ENCODE peak calls at places on chromosome 22, in nine cellular contexts. J is RCC 7860; Y is amniotic epithelial cell; P is KBM-7; M is astrocyte of the spinal cord; O is activated CD4-positive, CD25-positive, alpha-beta regulatory T cell; Z is posterior vena cava; D is hypothalamus; C is lung. K is an unnamed sample.

GRCh38 chr22:29258407-29259252 is 9.2 kb downstream of the RHBDD3 start:
- DNase-seq in J (no peak), P (no peak), M (no peak), O (no peak), Z (no peak), Y (no peak), D (no peak), C (no peak), K (no peak)

GRCh38 chr22:23269441-23270211 is 89.3 kb downstream of the BCR start:
- DNase-seq in M (no peak), P (no peak), Z (no peak), Y (no peak), O (no peak), C (no peak), D (no peak), J (no peak), K (peak)

GRCh38 chr22:41991111-41991510 is 7.5 kb upstream of the WBP2NL start:
- DNase-seq in C (no peak), M (no peak), Y (no peak), O (no peak), D (no peak), P (no peak), J (no peak), Z (peak), K (no peak)

GRCh38 chr22:50232481-50233151 is 12.2 kb downstream of the TUBGCP6 start:
- DNase-seq in O (no peak), Z (no peak), M (no peak), J (no peak), C (no peak), D (no peak), Y (no peak), P (no peak), K (no peak)

GRCh38 chr22:22759889-22760546 is 115.6 kb downstream of the GGTLC2 start:
- DNase-seq in Z (no peak), P (no peak), J (no peak), O (no peak), Y (no peak), M (no peak), D (no peak), C (no peak), K (no peak)

GRCh38 chr22:23750744-23751440 is at the start of gene ZNF70:
- DNase-seq in C (peak), O (peak), Z (peak), P (peak), D (peak), J (peak), Y (peak), M (peak), K (peak)

GRCh38 chr22:44412136-44412731 is 85.8 kb downstream of the RTL6 start:
- DNase-seq in C (no peak), P (no peak), M (no peak), J (no peak), D (no peak), Y (no peak), O (no peak), Z (peak), K (no peak)

GRCh38 chr22:49767355-49768062 is 60.2 kb downstream of the BRD1 start:
- DNase-seq in O (no peak), M (peak), C (no peak), D (no peak), Z (peak), J (peak), Y (peak), P (peak), K (peak)

GRCh38 chr22:46073683-46074504 is 76.4 kb upstream of the PPARA start:
- DNase-seq in J (no peak), P (peak), M (peak), D (no peak), C (no peak), Y (peak), Z (peak), O (no peak), K (no peak)

GRCh38 chr22:21564411-21564810 is 3.1 kb upstream of the UBE2L3 start:
- DNase-seq in D (no peak), J (no peak), Z (peak), C (no peak), M (no peak), Y (no peak), P (no peak), O (no peak), K (no peak)

GRCh38 chr22:23110190-23110921 is 31.4 kb downstream of the RSPH14 start:
- DNase-seq in M (no peak), Y (no peak), Z (no peak), C (no peak), D (peak), J (no peak), O (no peak), P (no peak), K (no peak)

GRCh38 chr22:35540600-35541253 is at the start of gene RASD2:
- DNase-seq in C (no peak), M (no peak), O (no peak), J (peak), P (peak), D (no peak), Z (no peak), Y (peak), K (peak)

GRCh38 chr22:19036229-19036522 is 86.0 kb downstream of the DGCR2 start:
- DNase-seq in Y (no peak), P (no peak), M (no peak), D (no peak), O (no peak), Z (no peak), J (no peak), C (no peak), K (no peak)

GRCh38 chr22:24435861-24436351 is 8.5 kb downstream of the ADORA2A start:
- DNase-seq in J (no peak), C (no peak), Z (peak), O (no peak), M (peak), D (no peak), Y (no peak), P (no peak), K (peak)

GRCh38 chr22:45971389-45972028 is 5.5 kb downstream of the WNT7B start:
- DNase-seq in D (no peak), P (no peak), C (no peak), M (no peak), Y (no peak), Z (no peak), J (no peak), O (no peak), K (no peak)